ENCODE peak calls at places on chromosomes 7 and 10, in four cellular contexts. R is IMR-90, C is mesendoderm, M is H1. K is an unnamed sample.
A peak's percentile ranks its signal among the peaks of the same experiment; 100 is the strongest.

GRCh38 chr7:33837356-33837851 is 67.9 kb upstream of the BMPER start:
- DNase-seq in C (no peak), R (no peak), M (no peak), K (no peak)

GRCh38 chr10:19412531-19412930 is 363.9 kb downstream of the MALRD1 start:
- DNase-seq in R (peak; percentile 45), C (peak; percentile 66), M (no peak), K (no peak)

GRCh38 chr10:19111501-19112267 is 63.1 kb downstream of the MALRD1 start:
- DNase-seq in R (peak; percentile 55), M (no peak), C (peak; percentile 49), K (no peak)

GRCh38 chr10:27986831-27987230 is 12.0 kb downstream of the ODAD2 start:
- DNase-seq in R (no peak), C (no peak), M (no peak), K (no peak)

GRCh38 chr10:104492349-104492940 is 138.8 kb downstream of the CFAP58 start:
- DNase-seq in C (no peak), M (no peak), R (no peak), K (no peak)

GRCh38 chr7:50335795-50336754 is 31.6 kb downstream of the IKZF1 start:
- DNase-seq in M (no peak), C (peak; percentile 43), R (no peak), K (no peak)

GRCh38 chr10:124134251-124134650 is 40.9 kb upstream of the CHST15 start:
- DNase-seq in M (no peak), C (no peak), R (no peak), K (no peak)

GRCh38 chr10:43398939-43399871 is 9.8 kb downstream of the HNRNPF start:
- DNase-seq in C (peak; percentile 57), M (no peak), R (peak; percentile 72), K (no peak)

GRCh38 chr7:17986826-17987225 is 40.8 kb downstream of the PRPS1L1 start:
- DNase-seq in R (peak; percentile 88), M (no peak), C (no peak), K (no peak)

GRCh38 chr7:119270045-119270464 is 1002.9 kb upstream of the KCND2 start:
- DNase-seq in C (peak; percentile 80), R (peak; percentile 55), M (peak; percentile 59), K (peak; percentile 64)

GRCh38 chr7:105594034-105594433 is 12.7 kb upstream of the EFCAB10 start:
- DNase-seq in R (no peak), M (peak; percentile 42), C (no peak), K (no peak)

GRCh38 chr10:34918896-34919295 is 103.8 kb upstream of the PARD3 start:
- DNase-seq in M (no peak), R (no peak), C (no peak), K (no peak)

GRCh38 chr7:10767771-10768170 is 205.9 kb upstream of the PHF14 start:
- DNase-seq in M (no peak), R (no peak), C (peak; percentile 46), K (no peak)

GRCh38 chr7:41010967-41011366 is 691.9 kb downstream of the INHBA start:
- DNase-seq in R (no peak), C (no peak), M (no peak), K (no peak)

GRCh38 chr7:91411062-91411461 is 146.8 kb downstream of the FZD1 start:
- DNase-seq in M (no peak), C (no peak), R (no peak), K (no peak)

GRCh38 chr10:71241114-71241898 is 28.9 kb downstream of the UNC5B start:
- DNase-seq in R (peak; percentile 50), C (no peak), M (no peak), K (no peak)

GRCh38 chr7:53350241-53350640 is 314.8 kb downstream of the POM121L12 start:
- DNase-seq in C (peak; percentile 76), M (peak; percentile 90), R (no peak), K (peak; percentile 79)

GRCh38 chr7:50812109-50812508 is 29.4 kb upstream of the GRB10 start:
- DNase-seq in C (no peak), R (no peak), M (no peak), K (no peak)

GRCh38 chr10:119250641-119251314 is 43.4 kb downstream of the GRK5 start:
- DNase-seq in C (peak; percentile 37), R (peak; percentile 98), M (no peak), K (no peak)

GRCh38 chr7:123665896-123666295 is 10.2 kb downstream of the LMOD2 start:
- DNase-seq in M (no peak), R (no peak), C (peak; percentile 42), K (no peak)

GRCh38 chr10:71440506-71441035 is 43.9 kb downstream of the CDH23 start:
- DNase-seq in M (no peak), C (no peak), R (no peak), K (no peak)

GRCh38 chr10:127243490-127244272 is 47.3 kb upstream of the INSYN2A start:
- DNase-seq in M (peak; percentile 83), C (peak; percentile 73), R (peak; percentile 30), K (peak; percentile 68)

GRCh38 chr10:115092555-115093285 is 445 bp upstream of the ATRNL1 start:
- DNase-seq in C (peak; percentile 83), R (peak; percentile 27), M (peak; percentile 72), K (peak; percentile 65)

GRCh38 chr7:39602351-39602750 is 21.0 kb upstream of the RALA start:
- DNase-seq in M (no peak), R (peak; percentile 43), C (no peak), K (no peak)

GRCh38 chr7:64687249-64687648 is 21.3 kb downstream of the ZNF107 start:
- DNase-seq in C (no peak), M (no peak), R (no peak), K (no peak)

GRCh38 chr7:64685091-64685490 is 19.2 kb downstream of the ZNF107 start:
- DNase-seq in M (no peak), R (no peak), C (peak; percentile 7), K (no peak)

GRCh38 chr7:64686493-64687184 is 20.7 kb downstream of the ZNF107 start:
- DNase-seq in R (no peak), M (no peak), C (no peak), K (no peak)

DNA sequence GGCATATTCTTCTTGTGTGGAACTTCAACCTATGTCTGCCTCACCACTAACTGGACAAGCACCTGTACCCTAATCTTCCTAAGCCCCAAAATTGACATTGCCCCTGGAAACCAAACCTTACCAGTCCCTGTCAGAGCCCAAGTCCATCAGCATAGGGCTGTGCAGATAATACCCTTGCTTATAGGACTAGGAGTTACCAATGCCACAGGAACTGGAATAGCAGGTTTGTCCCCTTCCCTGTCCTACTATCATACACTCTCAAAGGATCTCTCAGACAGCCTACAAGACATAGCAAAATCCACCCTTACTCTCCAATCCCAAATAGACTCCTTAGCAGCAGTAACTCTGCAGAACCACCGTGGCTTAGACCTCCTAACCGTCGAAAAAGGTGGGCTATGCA is 19.8 kb downstream of the ZNF107 start:
- DNase-seq in M (no peak), R (no peak), C (no peak), K (no peak)
- H3K56ac ChIP-seq in M (no peak overlapping the region), R (no peak overlapping the region), C (no peak overlapping the region), K (no peak overlapping the region)

GRCh38 chr7:19202599-19202998 is 57.4 kb upstream of the FERD3L start:
- DNase-seq in R (peak; percentile 27), C (no peak), M (no peak), K (no peak)
- H3K56ac ChIP-seq in R (no peak overlapping the region), C (no peak overlapping the region), M (no peak overlapping the region), K (no peak overlapping the region)

GRCh38 chr10:85646312-85646711 is 720.3 kb downstream of the GRID1 start:
- DNase-seq in R (no peak), M (no peak), C (no peak), K (no peak)

GRCh38 chr10:85648279-85648754 is 718.3 kb downstream of the GRID1 start:
- DNase-seq in C (no peak), R (no peak), M (no peak), K (no peak)

GRCh38 chr10:85651507-85651902 is 715.1 kb downstream of the GRID1 start:
- DNase-seq in M (no peak), C (peak; percentile 21), R (no peak), K (no peak)

GRCh38 chr10:85655394-85655793 is 711.2 kb downstream of the GRID1 start:
- DNase-seq in R (no peak), M (no peak), C (no peak), K (no peak)

GRCh38 chr10:85650791-85651506 is 715.6 kb downstream of the GRID1 start:
- DNase-seq in M (no peak), R (no peak), C (no peak), K (no peak)
- H3K56ac ChIP-seq in M (no peak overlapping the region), R (no peak overlapping the region), C (no peak overlapping the region), K (no peak overlapping the region)

DNA sequence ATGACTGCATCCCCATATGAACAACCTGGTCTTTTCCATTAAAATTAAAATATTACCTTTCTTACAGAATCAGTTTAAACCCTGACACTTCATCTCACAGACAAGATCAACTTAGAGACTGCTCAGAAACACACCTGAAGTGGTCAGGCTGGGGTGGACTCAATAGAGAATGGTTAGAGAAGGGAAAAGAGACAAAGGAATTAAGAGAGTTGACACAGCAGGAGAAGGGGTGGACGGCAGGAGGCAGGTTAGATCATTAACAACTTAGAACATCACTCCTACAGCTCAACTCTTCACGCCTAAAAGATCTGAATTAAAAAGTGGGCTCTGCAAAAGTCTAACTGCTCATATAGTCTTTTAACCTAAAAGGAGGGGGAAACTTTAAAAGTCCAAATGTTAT is 157.7 kb upstream of the COL1A2 start:
- DNase-seq in M (no peak), C (no peak), R (no peak), K (no peak)
- H3K56ac ChIP-seq in M (no peak overlapping the region), C (no peak overlapping the region), R (no peak overlapping the region), K (no peak overlapping the region)

DNA sequence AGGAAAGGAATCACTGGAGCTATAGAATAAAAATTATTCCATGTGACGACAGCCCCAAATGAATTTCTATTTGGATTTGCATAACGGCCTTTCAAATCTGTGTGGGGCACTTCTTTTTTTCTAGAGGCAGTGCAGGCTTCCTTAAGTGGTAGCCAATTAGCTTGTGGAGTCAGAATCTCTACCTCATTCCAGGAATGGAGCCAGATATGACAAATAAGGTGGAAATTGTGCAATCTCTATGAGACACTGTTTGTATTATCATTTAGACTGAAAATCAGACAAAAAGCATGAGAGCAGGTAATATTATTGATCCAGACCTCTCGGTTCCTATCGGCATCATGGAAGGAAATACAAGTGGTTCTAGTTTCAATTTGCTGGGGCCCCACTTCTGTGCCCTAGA is 78.7 kb downstream of the BEND7 start:
- DNase-seq in C (no peak), M (no peak), R (peak; percentile 72), K (no peak)
- H3K56ac ChIP-seq in C (no peak overlapping the region), M (no peak overlapping the region), R (no peak overlapping the region), K (no peak overlapping the region)

DNA sequence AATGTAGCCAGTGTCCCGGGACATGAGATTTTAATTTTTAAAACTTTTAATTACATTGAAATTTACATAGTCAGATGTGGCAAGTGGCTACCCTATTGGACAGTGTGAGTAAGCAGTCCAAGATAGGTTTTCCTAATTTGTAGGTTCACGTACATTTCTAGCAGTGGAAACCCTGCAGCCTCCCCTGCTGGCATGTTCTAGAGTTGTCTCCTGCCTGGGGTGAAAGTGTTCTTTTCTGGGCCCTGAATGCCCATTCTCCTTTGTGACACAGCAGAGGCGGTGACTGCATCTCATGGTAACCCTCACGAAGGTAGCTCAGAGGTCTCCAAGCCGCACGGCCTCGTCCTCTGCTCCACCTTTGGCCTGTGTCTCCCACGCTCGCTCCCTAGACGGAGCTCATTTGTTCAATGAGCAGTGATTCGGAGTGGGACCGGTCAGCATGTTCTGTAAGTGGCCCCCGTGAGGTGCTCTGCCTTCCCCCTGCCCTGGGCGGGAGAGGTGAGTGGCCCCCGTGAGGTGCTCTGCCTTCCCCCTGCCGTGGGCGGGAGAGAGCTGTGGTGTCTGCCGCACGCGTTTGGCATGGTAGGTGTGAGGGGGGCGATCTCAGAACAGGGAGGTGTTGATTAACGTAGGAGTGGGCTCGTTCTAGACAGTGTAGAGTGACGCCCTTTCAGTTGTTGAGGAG is 18.0 kb downstream of the WDR37 start:
- DNase-seq in C (peak; percentile 38), M (peak; percentile 38), R (no peak), K (no peak)
- H3K56ac ChIP-seq in C (no peak overlapping the region), M (no peak overlapping the region), R (no peak overlapping the region), K (no peak overlapping the region)